ENCODE peak calls at places on chromosomes 12 and 14, in ten cellular contexts. One of them, this sample, is unnamed.

GRCh38 chr12:53564276-53564675 is 57.0 kb upstream of the NPFF start:
- DNase-seq in neural progenitor cell: no peak
- DNase-seq in anterior cingulate cortex: no peak
- DNase-seq in pancreas: no peak
- DNase-seq in HEK293T: no peak
- DNase-seq in non-pigmented ciliary epithelial cell: no peak
- DNase-seq in activated CD4-positive, alpha-beta T cell treated with anti-CD3 and anti-CD28 coated beads, Interleukin-2, amount 10 ng/mL, durations not matched to agents 7 days and 5 days: no peak
- DNase-seq in NCI-H460: no peak
- DNase-seq in uterus: no peak
- DNase-seq in T-helper 2 cell: no peak
- DNase-seq in this sample: no peak

GRCh38 chr14:62018606-62019005 is 256.4 kb downstream of the SNAPC1 start:
- DNase-seq in neural progenitor cell: no peak
- DNase-seq in NCI-H460: no peak
- DNase-seq in uterus: no peak
- DNase-seq in T-helper 2 cell: no peak
- DNase-seq in HEK293T: no peak
- DNase-seq in pancreas: no peak
- DNase-seq in non-pigmented ciliary epithelial cell: no peak
- DNase-seq in activated CD4-positive, alpha-beta T cell treated with anti-CD3 and anti-CD28 coated beads, Interleukin-2, amount 10 ng/mL, durations not matched to agents 7 days and 5 days: no peak
- DNase-seq in anterior cingulate cortex: no peak
- DNase-seq in this sample: no peak

GRCh38 chr14:24119691-24120090 is 4.9 kb upstream of the NRL start:
- DNase-seq in non-pigmented ciliary epithelial cell: no peak
- DNase-seq in neural progenitor cell: no peak
- DNase-seq in NCI-H460: no peak
- DNase-seq in T-helper 2 cell: no peak
- DNase-seq in pancreas: no peak
- DNase-seq in HEK293T: no peak
- DNase-seq in activated CD4-positive, alpha-beta T cell treated with anti-CD3 and anti-CD28 coated beads, Interleukin-2, amount 10 ng/mL, durations not matched to agents 7 days and 5 days: no peak
- DNase-seq in uterus: no peak
- DNase-seq in anterior cingulate cortex: no peak
- DNase-seq in this sample: peak

GRCh38 chr14:99604766-99605298 is 825 bp upstream of the CCDC85C start:
- DNase-seq in anterior cingulate cortex: peak
- DNase-seq in uterus: peak
- DNase-seq in NCI-H460: no peak
- DNase-seq in T-helper 2 cell: no peak
- DNase-seq in HEK293T: peak
- DNase-seq in non-pigmented ciliary epithelial cell: no peak
- DNase-seq in pancreas: no peak
- DNase-seq in activated CD4-positive, alpha-beta T cell treated with anti-CD3 and anti-CD28 coated beads, Interleukin-2, amount 10 ng/mL, durations not matched to agents 7 days and 5 days: peak
- DNase-seq in neural progenitor cell: peak
- DNase-seq in this sample: peak

GRCh38 chr12:6676962-6677361 is 12.2 kb downstream of the ZNF384 start:
- DNase-seq in non-pigmented ciliary epithelial cell: no peak
- DNase-seq in NCI-H460: no peak
- DNase-seq in neural progenitor cell: no peak
- DNase-seq in T-helper 2 cell: no peak
- DNase-seq in pancreas: no peak
- DNase-seq in anterior cingulate cortex: no peak
- DNase-seq in uterus: no peak
- DNase-seq in activated CD4-positive, alpha-beta T cell treated with anti-CD3 and anti-CD28 coated beads, Interleukin-2, amount 10 ng/mL, durations not matched to agents 7 days and 5 days: no peak
- DNase-seq in HEK293T: no peak
- DNase-seq in this sample: no peak

GRCh38 chr14:54147285-54147684 is 190.7 kb upstream of the BMP4 start:
- DNase-seq in non-pigmented ciliary epithelial cell: peak
- DNase-seq in HEK293T: no peak
- DNase-seq in uterus: no peak
- DNase-seq in neural progenitor cell: no peak
- DNase-seq in T-helper 2 cell: no peak
- DNase-seq in activated CD4-positive, alpha-beta T cell treated with anti-CD3 and anti-CD28 coated beads, Interleukin-2, amount 10 ng/mL, durations not matched to agents 7 days and 5 days: no peak
- DNase-seq in NCI-H460: no peak
- DNase-seq in pancreas: no peak
- DNase-seq in anterior cingulate cortex: no peak
- DNase-seq in this sample: no peak

GRCh38 chr12:77049767-77050353 is 15.5 kb downstream of the E2F7 start:
- DNase-seq in uterus: no peak
- DNase-seq in neural progenitor cell: peak
- DNase-seq in activated CD4-positive, alpha-beta T cell treated with anti-CD3 and anti-CD28 coated beads, Interleukin-2, amount 10 ng/mL, durations not matched to agents 7 days and 5 days: peak
- DNase-seq in NCI-H460: peak
- DNase-seq in HEK293T: peak
- DNase-seq in non-pigmented ciliary epithelial cell: no peak
- DNase-seq in T-helper 2 cell: no peak
- DNase-seq in pancreas: no peak
- DNase-seq in anterior cingulate cortex: no peak
- DNase-seq in this sample: no peak

GRCh38 chr12:39883411-39883810 is 222.5 kb downstream of the SLC2A13 start:
- DNase-seq in neural progenitor cell: no peak
- DNase-seq in non-pigmented ciliary epithelial cell: no peak
- DNase-seq in pancreas: no peak
- DNase-seq in uterus: no peak
- DNase-seq in NCI-H460: no peak
- DNase-seq in T-helper 2 cell: no peak
- DNase-seq in activated CD4-positive, alpha-beta T cell treated with anti-CD3 and anti-CD28 coated beads, Interleukin-2, amount 10 ng/mL, durations not matched to agents 7 days and 5 days: no peak
- DNase-seq in HEK293T: no peak
- DNase-seq in anterior cingulate cortex: no peak
- DNase-seq in this sample: no peak

GRCh38 chr12:84355561-84355960 is 557.0 kb downstream of the SLC6A15 start:
- DNase-seq in NCI-H460: no peak
- DNase-seq in pancreas: no peak
- DNase-seq in non-pigmented ciliary epithelial cell: no peak
- DNase-seq in neural progenitor cell: no peak
- DNase-seq in T-helper 2 cell: no peak
- DNase-seq in HEK293T: no peak
- DNase-seq in activated CD4-positive, alpha-beta T cell treated with anti-CD3 and anti-CD28 coated beads, Interleukin-2, amount 10 ng/mL, durations not matched to agents 7 days and 5 days: no peak
- DNase-seq in anterior cingulate cortex: no peak
- DNase-seq in uterus: no peak
- DNase-seq in this sample: no peak

GRCh38 chr12:105337391-105337790 is 6.9 kb downstream of the C12orf75 start:
- DNase-seq in pancreas: no peak
- DNase-seq in uterus: no peak
- DNase-seq in HEK293T: no peak
- DNase-seq in activated CD4-positive, alpha-beta T cell treated with anti-CD3 and anti-CD28 coated beads, Interleukin-2, amount 10 ng/mL, durations not matched to agents 7 days and 5 days: no peak
- DNase-seq in non-pigmented ciliary epithelial cell: no peak
- DNase-seq in neural progenitor cell: no peak
- DNase-seq in anterior cingulate cortex: no peak
- DNase-seq in NCI-H460: no peak
- DNase-seq in T-helper 2 cell: no peak
- DNase-seq in this sample: no peak

GRCh38 chr12:53214687-53215455 is 7.8 kb upstream of the ITGB7 start:
- DNase-seq in HEK293T: no peak
- DNase-seq in non-pigmented ciliary epithelial cell: no peak
- DNase-seq in pancreas: no peak
- DNase-seq in uterus: no peak
- DNase-seq in T-helper 2 cell: no peak
- DNase-seq in NCI-H460: no peak
- DNase-seq in neural progenitor cell: no peak
- DNase-seq in activated CD4-positive, alpha-beta T cell treated with anti-CD3 and anti-CD28 coated beads, Interleukin-2, amount 10 ng/mL, durations not matched to agents 7 days and 5 days: no peak
- DNase-seq in anterior cingulate cortex: no peak
- DNase-seq in this sample: no peak

GRCh38 chr14:50357753-50358380 is 38.8 kb downstream of the CDKL1 start:
- DNase-seq in NCI-H460: no peak
- DNase-seq in uterus: no peak
- DNase-seq in neural progenitor cell: no peak
- DNase-seq in HEK293T: no peak
- DNase-seq in non-pigmented ciliary epithelial cell: no peak
- DNase-seq in anterior cingulate cortex: no peak
- DNase-seq in pancreas: no peak
- DNase-seq in T-helper 2 cell: no peak
- DNase-seq in activated CD4-positive, alpha-beta T cell treated with anti-CD3 and anti-CD28 coated beads, Interleukin-2, amount 10 ng/mL, durations not matched to agents 7 days and 5 days: no peak
- DNase-seq in this sample: no peak

GRCh38 chr14:100604126-100604501 is 16.9 kb upstream of the BEGAIN start:
- DNase-seq in uterus: no peak
- DNase-seq in anterior cingulate cortex: no peak
- DNase-seq in NCI-H460: no peak
- DNase-seq in activated CD4-positive, alpha-beta T cell treated with anti-CD3 and anti-CD28 coated beads, Interleukin-2, amount 10 ng/mL, durations not matched to agents 7 days and 5 days: no peak
- DNase-seq in neural progenitor cell: no peak
- DNase-seq in non-pigmented ciliary epithelial cell: no peak
- DNase-seq in HEK293T: no peak
- DNase-seq in T-helper 2 cell: no peak
- DNase-seq in pancreas: no peak
- DNase-seq in this sample: no peak

This sample was measured in spleen.